ENCODE peak calls at places on chromosome 3, in nine cellular contexts. E is amniotic epithelial cell, M is HTR-8/SVneo, Q is mesothelial cell of epicardium, A is dermis blood vessel endothelial cell, C is NCI-H2081, P is Daoy, L is HT1080, R is tibial nerve. D is an unnamed sample.

GRCh38 chr3:41200669-41201021 is 1.3 kb downstream of the CTNNB1 start:
- DNase-seq in E (peak; percentile 66), M (no peak), Q (no peak), A (peak; percentile 53), C (no peak), P (peak; percentile 32), L (peak; percentile 41), R (no peak), D (no peak)

GRCh38 chr3:52317601-52318000 is 1.5 kb downstream of the DNAH1 start:
- DNase-seq in E (peak; percentile 40), M (no peak), Q (peak; percentile 58), A (peak; percentile 54), C (no peak), P (no peak), L (no peak), R (no peak), D (no peak)

GRCh38 chr3:116678853-116679252 is 30.7 kb upstream of the TUSC7 start:
- DNase-seq in E (no peak), M (no peak), Q (no peak), A (no peak), C (no peak), P (no peak), L (no peak), R (no peak), D (no peak)

GRCh38 chr3:9976736-9977709 is 9.6 kb downstream of the EMC3 start:
- DNase-seq in E (peak; percentile 98), M (peak; percentile 85), Q (no peak), A (peak; percentile 98), C (no peak), P (peak; percentile 96), L (peak; percentile 97), R (peak; percentile 47), D (peak; percentile 92)

GRCh38 chr3:159137966-159138365 is 336.1 kb downstream of the MFSD1 start:
- DNase-seq in E (no peak), M (no peak), Q (no peak), A (no peak), C (no peak), P (no peak), L (no peak), R (no peak), D (no peak)

GRCh38 chr3:44983413-44984040 is 7.5 kb downstream of the EXOSC7 start:
- DNase-seq in E (no peak), M (no peak), Q (no peak), A (no peak), C (no peak), P (no peak), L (no peak), R (no peak), D (no peak)

GRCh38 chr3:18134386-18135082 is 290.6 kb downstream of the SATB1 start:
- DNase-seq in E (peak; percentile 32), M (no peak), Q (no peak), A (no peak), C (no peak), P (peak; percentile 6), L (peak; percentile 55), R (no peak), D (no peak)

GRCh38 chr3:113166719-113167492 is 44.5 kb upstream of the BOC start:
- DNase-seq in E (peak; percentile 28), M (peak; percentile 34), Q (no peak), A (no peak), C (peak; percentile 96), P (peak; percentile 61), L (peak; percentile 38), R (peak; percentile 25), D (no peak)

GRCh38 chr3:71695000-71695482 is 30.2 kb downstream of the EIF4E3 start:
- DNase-seq in E (no peak), M (no peak), Q (no peak), A (no peak), C (no peak), P (no peak), L (no peak), R (no peak), D (no peak)

GRCh38 chr3:192409838-192410683 is 317.3 kb downstream of the FGF12 start:
- DNase-seq in E (no peak), M (peak; percentile 39), Q (no peak), A (peak; percentile 30), C (no peak), P (peak; percentile 48), L (peak; percentile 50), R (no peak), D (no peak)

GRCh38 chr3:162082516-162082915 is 585.9 kb downstream of the OTOL1 start:
- DNase-seq in E (no peak), M (no peak), Q (no peak), A (no peak), C (no peak), P (no peak), L (no peak), R (no peak), D (no peak)

GRCh38 chr3:116852801-116853200 is 143.2 kb downstream of the TUSC7 start:
- DNase-seq in E (no peak), M (no peak), Q (no peak), A (no peak), C (no peak), P (no peak), L (no peak), R (no peak), D (no peak)

GRCh38 chr3:130341882-130342281 is 3.6 kb upstream of the COL6A5 start:
- DNase-seq in E (no peak), M (no peak), Q (no peak), A (no peak), C (no peak), P (peak; percentile 22), L (no peak), R (no peak), D (no peak)